ENCODE peak calls at places on chromosomes 6 and 20, in five cellular contexts. F is heart right ventricle, M is GM23248, A is choroid plexus epithelial cell, N is AG10803. U is an unnamed sample.

GRCh38 chr6:14108571-14109410 is 8.8 kb upstream of the CD83 start:
- DNase-seq in F (peak), M (no peak), A (no peak), N (no peak), U (no peak)

GRCh38 chr20:58623579-58624473 is 27.3 kb upstream of the STX16 start:
- DNase-seq in F (peak), M (peak), A (peak), N (peak), U (peak)

GRCh38 chr6:107305391-107305790 is 154.0 kb downstream of the PDSS2 start:
- DNase-seq in F (no peak), M (no peak), A (no peak), N (peak), U (peak)

GRCh38 chr20:46154796-46155195 is 36.7 kb downstream of the CD40 start:
- DNase-seq in F (no peak), M (no peak), A (no peak), N (no peak), U (no peak)

GRCh38 chr20:56363491-56363890 is 4.7 kb downstream of the FAM210B start:
- DNase-seq in F (no peak), M (no peak), A (no peak), N (no peak), U (no peak)

GRCh38 chr6:89257346-89257745 is 40.2 kb upstream of the GABRR1 start:
- DNase-seq in F (no peak), M (no peak), A (no peak), N (no peak), U (no peak)

GRCh38 chr20:41854765-41855164 is 236.6 kb upstream of the CHD6 start:
- DNase-seq in F (no peak), M (peak), A (no peak), N (peak), U (no peak)

GRCh38 chr6:35642471-35643161 is 46.1 kb downstream of the FKBP5 start:
- DNase-seq in F (no peak), M (no peak), A (no peak), N (no peak), U (peak)

GRCh38 chr6:135521431-135521830 is 23.9 kb upstream of the AHI1 start:
- DNase-seq in F (no peak), M (peak), A (peak), N (peak), U (peak)

GRCh38 chr6:72828904-72829303 is 207.0 kb downstream of the KCNQ5 start:
- DNase-seq in F (no peak), M (no peak), A (no peak), N (no peak), U (no peak)

GRCh38 chr20:2892376-2892775 is 19.1 kb downstream of the PTPRA start:
- DNase-seq in F (no peak), M (no peak), A (no peak), N (no peak), U (no peak)

GRCh38 chr6:154093231-154094044 is 54.4 kb downstream of the OPRM1 start:
- DNase-seq in F (no peak), M (no peak), A (no peak), N (no peak), U (no peak)

GRCh38 chr6:34383171-34383631 is 9.3 kb downstream of the NUDT3 start:
- DNase-seq in F (no peak), M (peak), A (peak), N (peak), U (peak)

GRCh38 chr6:113693866-113694265 is 163.3 kb upstream of the MARCKS start:
- DNase-seq in F (no peak), M (no peak), A (no peak), N (no peak), U (no peak)

GRCh38 chr6:106973018-106973840 is 1.3 kb downstream of the CD24 start:
- DNase-seq in F (no peak), M (no peak), A (no peak), N (no peak), U (no peak)

GRCh38 chr6:41733707-41734665 is 1.4 kb downstream of the TFEB start:
- DNase-seq in F (peak), M (peak), A (peak), N (peak), U (peak)

GRCh38 chr6:17352302-17352701 is 41.1 kb upstream of the CAP2 start:
- DNase-seq in F (no peak), M (peak), A (peak), N (peak), U (peak)

GRCh38 chr6:86107985-86108384 is 465.3 kb upstream of the SYNCRIP start:
- DNase-seq in F (no peak), M (no peak), A (no peak), N (no peak), U (no peak)

GRCh38 chr6:107114872-107115694 is at the start of gene BEND3:
- DNase-seq in F (peak), M (peak), A (peak), N (peak), U (no peak)

GRCh38 chr20:2703716-2704475 is 11.3 kb downstream of the EBF4 start:
- DNase-seq in F (no peak), M (no peak), A (no peak), N (no peak), U (no peak)

GRCh38 chr6:104859225-104860146 is at the start of gene HACE1:
- DNase-seq in F (peak), M (peak), A (peak), N (peak), U (peak)

GRCh38 chr20:38764563-38765355 is 16.5 kb downstream of the ACTR5 start:
- DNase-seq in F (no peak), M (peak), A (peak), N (peak), U (peak)

GRCh38 chr6:47737406-47737805 is 39.0 kb downstream of the ADGRF4 start:
- DNase-seq in F (peak), M (peak), A (no peak), N (no peak), U (no peak)

GRCh38 chr20:18727032-18727508 is 86.5 kb upstream of the SCP2D1 start:
- DNase-seq in F (no peak), M (no peak), A (no peak), N (no peak), U (no peak)

GRCh38 chr20:16476032-16476431 is 97.2 kb downstream of the KIF16B start:
- DNase-seq in F (no peak), M (peak), A (peak), N (peak), U (peak)

GRCh38 chr6:26257272-26257671 is 107.7 kb upstream of the BTN3A2 start:
- DNase-seq in F (no peak), M (no peak), A (no peak), N (no peak), U (no peak)

GRCh38 chr6:111625511-111626331 is 20.0 kb upstream of the TRAF3IP2 start:
- DNase-seq in F (peak), M (peak), A (peak), N (peak), U (peak)

GRCh38 chr20:4227085-4227821 is 211.9 kb upstream of the RNF24 start:
- DNase-seq in F (no peak), M (peak), A (peak), N (peak), U (peak)

GRCh38 chr6:15907914-15908518 is 220.9 kb upstream of the MYLIP start:
- DNase-seq in F (no peak), M (no peak), A (no peak), N (no peak), U (no peak)

GRCh38 chr6:121811106-121811505 is 375.7 kb downstream of the GJA1 start:
- DNase-seq in F (no peak), M (no peak), A (no peak), N (no peak), U (no peak)

GRCh38 chr20:22977047-22977785 is 57.9 kb upstream of the SSTR4 start:
- DNase-seq in F (peak), M (no peak), A (no peak), N (no peak), U (no peak)

GRCh38 chr6:106089981-106090380 is 3.8 kb downstream of the PRDM1 start:
- DNase-seq in F (no peak), M (peak), A (peak), N (peak), U (peak)

GRCh38 chr6:65707134-65707826 is at the start of gene EYS:
- DNase-seq in F (no peak), M (no peak), A (no peak), N (no peak), U (no peak)

GRCh38 chr6:1390805-1391511 is 1.6 kb downstream of the FOXF2 start:
- DNase-seq in F (no peak), M (peak), A (peak), N (peak), U (no peak)

GRCh38 chr6:170193326-170193821 is 97.5 kb downstream of the DLL1 start:
- DNase-seq in F (no peak), M (no peak), A (no peak), N (no peak), U (no peak)

GRCh38 chr6:144007455-144007778 is 642 bp downstream of the PLAGL1 start:
- DNase-seq in F (no peak), M (no peak), A (no peak), N (no peak), U (no peak)

GRCh38 chr6:113690255-113690956 is 166.7 kb upstream of the MARCKS start:
- DNase-seq in F (no peak), M (peak), A (peak), N (peak), U (peak)

GRCh38 chr20:12023169-12023795 is 105.6 kb downstream of the BTBD3 start:
- DNase-seq in F (no peak), M (no peak), A (no peak), N (no peak), U (no peak)

GRCh38 chr6:168037242-168037641 is 39.8 kb downstream of the KIF25 start:
- DNase-seq in F (peak), M (no peak), A (no peak), N (no peak), U (no peak)

GRCh38 chr6:168035661-168036616 is 38.5 kb downstream of the KIF25 start:
- DNase-seq in F (peak), M (peak), A (no peak), N (peak), U (peak)

GRCh38 chr6:168034537-168034936 is 37.1 kb downstream of the KIF25 start:
- DNase-seq in F (no peak), M (no peak), A (no peak), N (no peak), U (no peak)

GRCh38 chr6:168033791-168034190 is 36.3 kb downstream of the KIF25 start:
- DNase-seq in F (no peak), M (no peak), A (no peak), N (no peak), U (no peak)

DNA sequence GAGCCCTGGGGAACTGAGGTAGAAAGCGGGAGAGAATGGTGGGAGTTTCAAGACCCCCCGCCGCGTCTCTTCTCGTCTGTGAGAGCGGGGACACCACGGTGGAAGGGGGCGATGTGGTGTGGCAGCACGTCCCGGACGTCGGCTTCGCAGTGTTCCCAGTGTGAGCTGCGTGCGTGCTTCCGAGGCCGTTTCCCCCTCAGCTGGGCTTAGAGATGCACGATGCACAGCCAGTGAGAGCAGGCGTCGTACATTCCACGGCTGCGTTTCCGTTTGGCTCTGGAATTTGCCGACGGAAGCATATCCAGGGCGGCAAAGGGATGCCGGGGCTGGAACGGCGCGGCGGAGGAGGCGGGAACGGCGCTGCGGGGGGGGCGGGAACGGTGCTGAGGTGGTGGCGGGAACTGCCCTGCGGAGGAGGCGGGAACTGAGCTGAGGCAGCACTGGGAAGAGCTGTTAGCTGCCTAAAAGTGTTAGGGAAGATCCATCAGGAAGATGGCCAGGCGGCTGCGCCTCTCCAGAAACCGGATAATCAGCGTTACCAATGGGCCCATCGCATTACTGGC is 37.7 kb downstream of the KIF25 start:
- DNase-seq in F (peak), M (peak), A (peak), N (peak), U (peak)
- H3K4me3 ChIP-seq in F (peak), M (peak), A (peak), N (peak), U (peak)

DNA sequence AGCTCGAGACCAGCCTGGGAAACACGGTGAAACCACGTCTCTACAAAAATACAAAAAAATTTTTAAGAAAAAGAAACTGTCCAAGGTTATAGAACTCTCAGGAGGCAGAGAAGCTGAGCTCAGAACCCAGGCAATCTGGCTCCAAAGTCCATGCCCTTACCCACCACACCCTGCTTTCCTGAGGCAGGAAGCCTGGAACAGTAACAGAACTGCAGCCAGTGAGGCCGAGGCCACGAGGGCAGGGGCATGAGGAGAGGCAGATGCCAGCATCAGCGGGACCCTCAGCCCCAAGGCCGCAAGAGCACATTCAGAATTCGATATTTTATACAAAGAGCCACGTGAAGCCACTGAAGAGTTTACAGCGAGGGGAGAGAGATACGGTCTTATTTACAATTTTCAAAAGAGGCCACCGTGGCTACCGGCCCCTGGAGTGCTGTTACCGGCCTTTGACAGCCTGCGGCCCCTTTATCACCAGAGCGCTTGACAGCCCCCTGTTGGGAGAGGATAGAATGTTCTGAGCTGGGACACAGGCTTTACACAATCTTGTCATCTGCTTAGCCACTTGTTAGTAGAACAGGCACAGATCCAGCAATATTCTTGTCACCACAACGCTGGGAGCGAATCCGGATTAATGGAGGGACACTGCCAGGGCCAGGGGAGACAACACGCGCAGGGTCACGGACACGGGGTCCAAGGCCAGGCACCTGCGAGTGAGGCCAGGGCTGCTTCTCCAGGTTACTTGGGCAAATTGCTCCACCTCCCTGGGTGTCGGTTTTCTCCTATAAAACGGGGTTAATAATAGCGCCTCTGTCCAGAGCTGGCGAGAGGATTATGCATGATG is 5.6 kb downstream of the SPATA2 start:
- DNase-seq in F (peak), M (no peak), A (no peak), N (no peak), U (no peak)
- H3K4me3 ChIP-seq in F (no peak), M (no peak), A (no peak), N (no peak), U (no peak)

GRCh38 chr20:1265226-1265915 is 723 bp upstream of the SNPH start:
- DNase-seq in F (no peak), M (peak), A (no peak), N (no peak), U (no peak)

GRCh38 chr20:1265916-1266166 is 253 bp upstream of the SNPH start:
- DNase-seq in F (no peak), M (no peak), A (no peak), N (no peak), U (no peak)

GRCh38 chr20:1266167-1266973 is at the start of gene SNPH:
- DNase-seq in F (peak), M (peak), A (peak), N (peak), U (peak)

GRCh38 chr20:1267809-1268374 is 1.8 kb downstream of the SNPH start:
- DNase-seq in F (no peak), M (peak), A (no peak), N (no peak), U (no peak)

DNA sequence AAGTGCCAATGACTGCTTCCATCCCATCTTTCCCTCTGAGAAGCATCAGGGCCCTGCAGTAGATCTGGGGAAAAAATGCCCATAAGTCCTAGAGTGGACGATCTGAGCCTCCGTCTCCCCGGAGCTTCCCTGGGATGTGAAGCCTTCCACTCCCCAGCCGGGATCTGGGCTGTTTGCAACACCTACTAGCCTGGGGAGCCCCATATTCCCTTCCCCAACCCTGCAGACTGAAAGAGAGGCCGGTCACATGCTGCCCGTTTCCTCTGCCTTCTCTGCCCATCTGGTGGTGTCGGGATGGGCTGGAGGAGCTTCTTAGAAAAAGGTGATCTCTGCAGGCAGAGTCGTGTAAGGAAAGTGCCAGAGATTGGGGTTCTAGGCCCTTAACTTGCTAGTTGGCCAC is 1.1 kb downstream of the SNPH start:
- DNase-seq in F (no peak), M (peak), A (no peak), N (no peak), U (no peak)
- H3K4me3 ChIP-seq in F (peak), M (peak), A (peak), N (peak), U (peak)

DNA sequence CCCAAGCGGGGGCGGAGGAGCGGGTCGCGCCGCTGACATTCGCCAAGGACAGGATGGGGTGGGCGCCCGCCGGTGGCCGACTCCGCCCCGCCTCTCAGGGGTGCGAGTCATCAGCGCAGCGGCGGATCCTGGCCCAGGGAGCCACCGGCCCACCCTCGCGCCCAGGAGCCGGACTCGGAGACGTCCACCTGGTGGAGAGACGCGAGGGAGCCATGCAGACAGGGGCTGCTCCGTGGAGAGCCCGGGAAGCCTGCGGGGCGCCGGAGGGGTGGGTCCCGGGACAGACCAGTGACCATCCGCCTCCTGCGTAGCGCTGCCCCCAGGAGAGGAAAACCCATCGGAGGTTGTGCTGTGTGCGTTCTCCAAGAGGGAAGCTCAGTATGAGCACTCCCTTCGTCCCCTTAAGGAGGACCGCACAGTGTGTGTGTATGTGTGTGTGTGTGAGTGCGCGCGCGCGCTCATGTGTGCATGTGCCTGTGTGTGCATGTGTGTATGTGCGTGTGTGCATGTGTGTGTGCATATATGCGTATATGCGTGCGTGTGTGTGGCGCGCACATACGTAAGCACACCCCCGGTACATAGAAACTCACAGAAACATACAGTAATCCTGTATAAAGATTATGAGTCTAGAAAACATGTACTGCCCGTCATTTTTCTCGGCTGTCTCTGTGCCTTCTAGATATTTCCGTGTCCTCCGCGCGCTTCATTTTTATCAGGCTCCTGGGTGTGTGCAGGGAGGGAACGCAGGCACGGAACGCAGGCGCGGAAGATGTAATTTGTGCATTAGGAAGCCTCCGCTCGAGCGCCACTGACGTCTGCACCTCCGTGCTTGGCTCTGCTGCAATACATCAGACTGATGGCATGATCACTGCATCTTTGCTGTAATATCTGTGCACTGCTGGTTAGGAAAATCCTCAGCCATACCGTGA is 158.9 kb downstream of the TBXT start:
- DNase-seq in F (peak), M (peak), A (peak), N (peak), U (peak)
- H3K4me3 ChIP-seq in F (peak), M (peak), A (peak), N (peak), U (peak)

GRCh38 chr6:137872071-137872470 is 5.0 kb downstream of the TNFAIP3 start:
- DNase-seq in F (no peak), M (peak), A (no peak), N (peak), U (peak)

GRCh38 chr6:137870744-137871247 is 3.7 kb downstream of the TNFAIP3 start:
- DNase-seq in F (no peak), M (no peak), A (no peak), N (no peak), U (no peak)

GRCh38 chr6:137870286-137870685 is 3.2 kb downstream of the TNFAIP3 start:
- DNase-seq in F (no peak), M (no peak), A (no peak), N (no peak), U (no peak)

GRCh38 chr6:137869781-137870180 is 2.7 kb downstream of the TNFAIP3 start:
- DNase-seq in F (no peak), M (no peak), A (no peak), N (no peak), U (no peak)

GRCh38 chr6:137871299-137871698 is 4.2 kb downstream of the TNFAIP3 start:
- DNase-seq in F (no peak), M (no peak), A (no peak), N (no peak), U (no peak)
- H3K4me3 ChIP-seq in F (peak), M (no peak), A (peak), N (no peak), U (peak)

GRCh38 chr6:40419881-40420705 is 167.1 kb downstream of the LRFN2 start:
- DNase-seq in F (no peak), M (no peak), A (no peak), N (no peak), U (no peak)

GRCh38 chr6:40414617-40415016 is 172.5 kb downstream of the LRFN2 start:
- DNase-seq in F (no peak), M (no peak), A (no peak), N (no peak), U (no peak)

GRCh38 chr6:40425192-40425919 is 161.8 kb downstream of the LRFN2 start:
- DNase-seq in F (peak), M (peak), A (no peak), N (no peak), U (no peak)

GRCh38 chr6:40417031-40417430 is 170.1 kb downstream of the LRFN2 start:
- DNase-seq in F (peak), M (no peak), A (no peak), N (no peak), U (no peak)

GRCh38 chr6:40419377-40419776 is 167.8 kb downstream of the LRFN2 start:
- DNase-seq in F (no peak), M (peak), A (peak), N (peak), U (peak)
- H3K4me3 ChIP-seq in F (no peak), M (no peak), A (no peak), N (no peak), U (no peak)

U was measured in cardiac fibroblast.